ENCODE peak calls at places on chromosomes 7 and 10, in nine cellular contexts. G is A549, Z is transverse colon, E is tibial nerve, V is gastrocnemius medialis, X is endothelial cell of umbilical vein, C is IMR-90, N is suprapubic skin, O is upper lobe of left lung. F is an unnamed sample.

GRCh38 chr10:28393956-28394568 is 91.2 kb upstream of the MPP7 start:
- DNase-seq in N (no peak), Z (peak; percentile 72), X (peak; percentile 49), C (peak; percentile 57), E (peak; percentile 74), G (peak; percentile 73), O (no peak), V (peak; percentile 47), F (peak; percentile 74)

GRCh38 chr7:117375380-117375779 is 51.9 kb downstream of the ASZ1 start:
- DNase-seq in X (no peak), O (no peak), C (peak; percentile 37), G (no peak), E (no peak), V (no peak), Z (no peak), N (no peak), F (no peak)

GRCh38 chr10:90742189-90742588 is 115.7 kb downstream of the HTR7 start:
- DNase-seq in C (peak; percentile 0), E (no peak), O (no peak), V (no peak), G (no peak), N (no peak), Z (no peak), X (peak; percentile 56), F (no peak)

GRCh38 chr10:35136263-35136815 is 9.7 kb downstream of the CREM start:
- DNase-seq in E (no peak), G (no peak), C (no peak), N (no peak), X (no peak), V (no peak), Z (no peak), O (no peak), F (no peak)

GRCh38 chr10:70122742-70123141 is 9.9 kb downstream of the AIFM2 start:
- DNase-seq in X (no peak), G (no peak), V (no peak), Z (no peak), C (peak; percentile 21), N (no peak), E (no peak), O (no peak), F (peak; percentile 15)

GRCh38 chr10:60348982-60349381 is 40.7 kb downstream of the ANK3 start:
- DNase-seq in Z (no peak), X (no peak), V (no peak), N (no peak), G (no peak), C (peak; percentile 66), O (no peak), E (no peak), F (no peak)

GRCh38 chr10:17375936-17376584 is 78.3 kb downstream of the ST8SIA6 start:
- DNase-seq in G (peak; percentile 36), N (no peak), Z (no peak), C (peak; percentile 2), X (peak; percentile 2), O (no peak), E (no peak), V (no peak), F (peak; percentile 47)

GRCh38 chr7:123615344-123615743 is 13.7 kb downstream of the ASB15 start:
- DNase-seq in O (no peak), V (no peak), N (no peak), G (no peak), X (peak; percentile 36), C (peak; percentile 59), Z (no peak), E (no peak), F (no peak)

GRCh38 chr10:11330383-11331020 is 280.9 kb downstream of the USP6NL start:
- DNase-seq in G (no peak), Z (no peak), X (peak; percentile 79), E (no peak), C (no peak), O (no peak), N (no peak), V (no peak), F (no peak)

GRCh38 chr7:129368389-129368986 is 65.7 kb upstream of the STRIP2 start:
- DNase-seq in N (no peak), O (no peak), V (no peak), G (no peak), E (no peak), C (no peak), Z (no peak), X (peak; percentile 49), F (no peak)

GRCh38 chr7:76220185-76221057 is 18.7 kb downstream of the SRRM3 start:
- DNase-seq in N (no peak), G (peak; percentile 73), Z (no peak), V (no peak), O (peak; percentile 47), E (no peak), X (no peak), C (peak; percentile 30), F (no peak)

GRCh38 chr7:69190025-69190424 is 408.2 kb upstream of the AUTS2 start:
- DNase-seq in Z (no peak), V (no peak), O (no peak), E (no peak), C (no peak), X (no peak), G (no peak), N (no peak), F (no peak)

GRCh38 chr7:90666186-90666585 is 70.1 kb downstream of the CDK14 start:
- DNase-seq in G (no peak), E (no peak), C (peak; percentile 66), N (no peak), O (no peak), X (no peak), V (no peak), Z (no peak), F (no peak)

DNA sequence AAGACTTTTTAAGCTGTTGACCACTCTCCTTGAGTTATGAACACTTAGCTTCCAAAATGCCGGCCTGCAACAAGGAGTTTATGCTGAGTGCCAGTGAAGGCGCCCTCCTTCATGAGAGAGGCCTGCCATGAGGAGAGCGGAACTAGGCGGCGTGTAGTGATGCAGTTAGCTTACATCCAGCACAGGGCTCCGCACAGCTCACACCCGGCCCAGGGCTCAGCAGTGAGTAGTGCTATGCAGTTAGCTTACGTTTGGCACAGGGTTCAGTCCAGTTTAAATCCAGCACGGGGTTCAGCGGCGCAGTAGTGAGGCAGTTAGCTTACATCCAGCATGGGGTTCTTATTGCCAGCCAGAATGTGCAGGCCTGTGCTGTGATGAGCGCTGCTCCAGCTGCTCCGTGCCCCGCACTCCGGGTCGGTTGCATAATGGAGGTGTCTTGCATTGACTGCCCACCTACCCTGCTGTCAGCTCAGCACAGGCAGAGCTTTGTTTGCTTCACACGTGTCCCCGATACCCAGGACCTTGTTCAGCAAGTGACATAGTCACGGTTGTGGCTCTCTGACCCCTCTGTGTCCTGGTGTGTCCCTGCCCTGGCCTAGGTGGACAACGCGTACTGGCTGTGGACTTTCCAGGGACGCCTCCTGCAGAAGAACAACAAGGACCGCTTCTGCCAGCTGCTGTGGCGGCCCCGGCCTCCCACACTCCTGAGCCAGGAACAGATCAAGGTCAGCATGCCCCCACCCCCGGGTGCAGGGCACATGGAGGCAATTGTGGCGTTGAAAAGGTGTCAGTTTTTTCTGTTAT is 21.9 kb downstream of the EIF3B start:
- DNase-seq in O (no peak), X (no peak), C (no peak), N (no peak), G (no peak), Z (no peak), E (no peak), V (no peak), F (no peak)
- TF ChIP-seq POLR2A in O (no peak), X (no peak), C (no peak), N (no peak), G (no peak), Z (no peak), E (no peak), V (no peak), F (no peak)

DNA sequence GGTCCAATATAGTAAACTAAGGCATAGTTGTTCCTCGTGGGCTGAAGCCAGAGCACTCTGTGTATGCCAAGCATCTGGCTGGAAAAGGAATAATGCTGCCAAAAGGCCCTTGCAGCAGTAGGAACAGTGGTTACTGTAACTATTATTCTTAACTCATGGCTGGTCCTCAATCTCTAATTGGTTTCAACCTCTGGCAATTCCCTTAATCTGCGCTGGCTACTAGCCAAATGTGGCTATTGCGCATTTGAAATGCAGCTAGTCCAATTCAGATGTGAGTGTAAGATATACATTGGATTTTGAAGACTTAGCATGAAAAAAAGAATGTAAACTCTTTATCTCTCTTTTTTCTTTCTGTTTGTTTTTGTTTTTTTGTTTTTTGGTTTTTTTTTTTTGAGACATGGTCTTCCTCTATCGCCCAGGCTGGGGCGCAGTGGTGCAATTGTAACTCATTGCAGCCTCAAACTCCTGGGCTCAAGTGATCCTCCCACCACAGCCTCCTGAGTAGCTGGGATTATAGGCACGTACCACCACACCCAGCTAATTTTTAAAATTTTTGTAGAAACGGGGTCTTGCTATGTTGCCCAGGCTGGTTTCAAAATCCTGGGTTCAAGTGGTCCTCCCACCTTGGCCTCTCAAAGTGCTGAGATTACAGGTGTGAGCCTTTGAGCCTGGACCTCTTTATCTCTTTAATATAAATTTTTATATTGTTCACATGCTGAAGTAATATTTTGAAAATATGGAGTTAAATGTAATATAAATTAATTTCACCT is 28.0 kb upstream of the LBX1 start:
- DNase-seq in O (no peak), N (no peak), C (no peak), X (no peak), V (no peak), E (no peak), Z (no peak), G (no peak), F (no peak)
- TF ChIP-seq POLR2A in O (no peak), N (no peak), C (no peak), X (no peak), V (no peak), E (no peak), Z (no peak), G (no peak), F (no peak)

GRCh38 chr7:727104-727805 is at the start of gene PRKAR1B:
- DNase-seq in V (no peak), E (no peak), Z (peak; percentile 61), C (no peak), O (peak; percentile 87), N (peak; percentile 73), G (peak; percentile 32), X (no peak), F (peak; percentile 57)

GRCh38 chr7:727806-728460 is 852 bp upstream of the PRKAR1B start:
- DNase-seq in O (no peak), V (no peak), Z (no peak), N (peak; percentile 58), G (no peak), E (no peak), C (peak; percentile 38), X (peak; percentile 34), F (no peak)

GRCh38 chr7:725223-726005 is 1.1 kb upstream of the DNAAF5 start:
- DNase-seq in Z (no peak), E (no peak), O (no peak), X (no peak), G (no peak), C (peak; percentile 86), N (no peak), V (no peak), F (peak; percentile 92)

GRCh38 chr7:726854-727103 is 280 bp downstream of the DNAAF5 start:
- DNase-seq in E (no peak), N (no peak), G (no peak), C (no peak), V (no peak), Z (no peak), O (no peak), X (no peak), F (no peak)

GRCh38 chr7:726084-726853 is at the start of gene DNAAF5:
- DNase-seq in N (peak; percentile 89), Z (peak; percentile 89), V (peak; percentile 78), G (peak; percentile 93), E (peak; percentile 63), O (peak; percentile 98), C (peak; percentile 81), X (peak; percentile 79), F (peak; percentile 92)
- TF ChIP-seq POLR2A in N (no peak), Z (no peak), V (peak; percentile 15), G (peak; percentile 54), E (no peak), O (no peak), C (no peak), X (peak; percentile 53), F (peak; percentile 54)

GRCh38 chr10:63099734-63100133 is 33.4 kb upstream of the NRBF2 start:
- DNase-seq in V (no peak), Z (no peak), E (no peak), G (no peak), X (no peak), N (no peak), O (no peak), C (no peak), F (no peak)
- TF ChIP-seq POLR2A in V (no peak), Z (no peak), E (no peak), G (no peak), X (no peak), N (no peak), O (no peak), C (no peak), F (no peak)

F was measured in erythroblast.